ENCODE peak calls at places on chromosome 19, in four cellular contexts. One of them, this sample, is unnamed.

GRCh38 chr19:35002037-35002535 is 2.0 kb downstream of the GRAMD1A start:
- DNase-seq in A673: no peak
- DNase-seq in NCI-H774: no peak
- DNase-seq in progenitor cell of endocrine pancreas: no peak
- DNase-seq in this sample: no peak

GRCh38 chr19:45444318-45445041 is 20.8 kb upstream of the ERCC1 start:
- DNase-seq in progenitor cell of endocrine pancreas: peak; percentile 86
- DNase-seq in A673: peak; percentile 48
- DNase-seq in NCI-H774: peak; percentile 71
- DNase-seq in this sample: peak; percentile 14

GRCh38 chr19:42362342-42362741 is 27.8 kb downstream of the CNFN start:
- DNase-seq in NCI-H774: no peak
- DNase-seq in A673: no peak
- DNase-seq in progenitor cell of endocrine pancreas: no peak
- DNase-seq in this sample: no peak

GRCh38 chr19:28943651-28944050 is 269.3 kb downstream of the UQCRFS1 start:
- DNase-seq in progenitor cell of endocrine pancreas: no peak
- DNase-seq in NCI-H774: no peak
- DNase-seq in A673: no peak
- DNase-seq in this sample: no peak

GRCh38 chr19:55459950-55460657 is 1.3 kb downstream of the ISOC2 start:
- DNase-seq in progenitor cell of endocrine pancreas: no peak
- DNase-seq in A673: peak; percentile 37
- DNase-seq in NCI-H774: no peak
- DNase-seq in this sample: no peak

GRCh38 chr19:18221815-18222725 is 4.2 kb downstream of the PDE4C start:
- DNase-seq in NCI-H774: no peak
- DNase-seq in A673: no peak
- DNase-seq in progenitor cell of endocrine pancreas: no peak
- DNase-seq in this sample: no peak

GRCh38 chr19:17260842-17261325 is 3.7 kb downstream of the USHBP1 start:
- DNase-seq in progenitor cell of endocrine pancreas: peak; percentile 85
- DNase-seq in NCI-H774: peak; percentile 81
- DNase-seq in A673: peak; percentile 88
- DNase-seq in this sample: peak; percentile 89

GRCh38 chr19:40217921-40218890 is at the start of gene TTC9B:
- DNase-seq in A673: peak; percentile 42
- DNase-seq in progenitor cell of endocrine pancreas: no peak
- DNase-seq in NCI-H774: no peak
- DNase-seq in this sample: peak; percentile 12

GRCh38 chr19:58009666-58010301 is 7.2 kb upstream of the ZNF606 start:
- DNase-seq in A673: peak; percentile 91
- DNase-seq in progenitor cell of endocrine pancreas: no peak
- DNase-seq in NCI-H774: no peak
- DNase-seq in this sample: peak; percentile 86

GRCh38 chr19:49889687-49890348 is 6.9 kb downstream of the IL4I1 start:
- DNase-seq in NCI-H774: no peak
- DNase-seq in A673: peak; percentile 85
- DNase-seq in progenitor cell of endocrine pancreas: peak; percentile 49
- DNase-seq in this sample: no peak

GRCh38 chr19:46958542-46958941 is 61.1 kb upstream of the NPAS1 start:
- DNase-seq in A673: no peak
- DNase-seq in progenitor cell of endocrine pancreas: no peak
- DNase-seq in NCI-H774: no peak
- DNase-seq in this sample: no peak

GRCh38 chr19:10617409-10618121 is 7.8 kb upstream of the SLC44A2 start:
- DNase-seq in NCI-H774: no peak
- DNase-seq in A673: no peak
- DNase-seq in progenitor cell of endocrine pancreas: no peak
- DNase-seq in this sample: no peak

GRCh38 chr19:40687525-40688016 is 2.9 kb downstream of the NUMBL start:
- DNase-seq in progenitor cell of endocrine pancreas: no peak
- DNase-seq in NCI-H774: no peak
- DNase-seq in A673: no peak
- DNase-seq in this sample: no peak

GRCh38 chr19:40365613-40366401 is 17.3 kb downstream of the PLD3 start:
- DNase-seq in NCI-H774: peak; percentile 6
- DNase-seq in A673: peak; percentile 86
- DNase-seq in progenitor cell of endocrine pancreas: peak; percentile 88
- DNase-seq in this sample: no peak

GRCh38 chr19:40740747-40741146 is 9.5 kb downstream of the ACTMAP start:
- DNase-seq in NCI-H774: no peak
- DNase-seq in progenitor cell of endocrine pancreas: no peak
- DNase-seq in A673: no peak
- DNase-seq in this sample: no peak

GRCh38 chr19:54364775-54365257 is at the start of gene LAIR1:
- DNase-seq in NCI-H774: no peak
- DNase-seq in progenitor cell of endocrine pancreas: no peak
- DNase-seq in A673: no peak
- DNase-seq in this sample: no peak

GRCh38 chr19:16066611-16067104 is 9.6 kb upstream of the TPM4 start:
- DNase-seq in A673: peak; percentile 77
- DNase-seq in NCI-H774: no peak
- DNase-seq in progenitor cell of endocrine pancreas: no peak
- DNase-seq in this sample: no peak

GRCh38 chr19:46408611-46409039 is 4.7 kb downstream of the CCDC8 start:
- DNase-seq in progenitor cell of endocrine pancreas: no peak
- DNase-seq in A673: no peak
- DNase-seq in NCI-H774: no peak
- DNase-seq in this sample: no peak

GRCh38 chr19:57778358-57778757 is 8.9 kb downstream of the ZNF586 start:
- DNase-seq in A673: no peak
- DNase-seq in progenitor cell of endocrine pancreas: no peak
- DNase-seq in NCI-H774: no peak
- DNase-seq in this sample: no peak

This sample was measured in DMS79.